ENCODE peak calls at places on chromosomes 5 and 9, in nine cellular contexts. One of them, this sample, is unnamed.

GRCh38 chr5:96709152-96709821 is 47.1 kb downstream of the CAST start:
- DNase-seq in thoracic aorta: no peak
- DNase-seq in NCI-H774: no peak
- DNase-seq in epithelial cell of prostate: no peak
- DNase-seq in NCI-H2081: no peak
- DNase-seq in CD4-positive, CD25-positive, alpha-beta regulatory T cell: no peak
- DNase-seq in BJ: peak
- DNase-seq in GM13976: no peak
- DNase-seq in HuH-7: no peak
- DNase-seq in this sample: no peak

GRCh38 chr9:116365056-116365471 is 211.5 kb downstream of the PAPPA start:
- DNase-seq in BJ: no peak
- DNase-seq in NCI-H2081: peak
- DNase-seq in HuH-7: no peak
- DNase-seq in epithelial cell of prostate: no peak
- DNase-seq in GM13976: no peak
- DNase-seq in thoracic aorta: no peak
- DNase-seq in CD4-positive, CD25-positive, alpha-beta regulatory T cell: no peak
- DNase-seq in NCI-H774: no peak
- DNase-seq in this sample: no peak

GRCh38 chr5:172637122-172637580 is 3.9 kb upstream of the NEURL1B start:
- DNase-seq in CD4-positive, CD25-positive, alpha-beta regulatory T cell: peak
- DNase-seq in epithelial cell of prostate: peak
- DNase-seq in thoracic aorta: no peak
- DNase-seq in HuH-7: no peak
- DNase-seq in NCI-H774: peak
- DNase-seq in GM13976: no peak
- DNase-seq in NCI-H2081: no peak
- DNase-seq in BJ: no peak
- DNase-seq in this sample: no peak

GRCh38 chr9:91864372-91864771 is 85.7 kb downstream of the ROR2 start:
- DNase-seq in epithelial cell of prostate: no peak
- DNase-seq in NCI-H774: no peak
- DNase-seq in CD4-positive, CD25-positive, alpha-beta regulatory T cell: no peak
- DNase-seq in BJ: no peak
- DNase-seq in GM13976: no peak
- DNase-seq in NCI-H2081: no peak
- DNase-seq in thoracic aorta: no peak
- DNase-seq in HuH-7: no peak
- DNase-seq in this sample: no peak

GRCh38 chr5:6773342-6774035 is 60.3 kb downstream of the TENT4A start:
- DNase-seq in NCI-H774: no peak
- DNase-seq in CD4-positive, CD25-positive, alpha-beta regulatory T cell: no peak
- DNase-seq in epithelial cell of prostate: no peak
- DNase-seq in HuH-7: no peak
- DNase-seq in GM13976: no peak
- DNase-seq in thoracic aorta: no peak
- DNase-seq in BJ: no peak
- DNase-seq in NCI-H2081: peak
- DNase-seq in this sample: no peak

GRCh38 chr5:59786271-59786805 is 107.2 kb downstream of the PDE4D start:
- DNase-seq in NCI-H2081: no peak
- DNase-seq in BJ: peak
- DNase-seq in CD4-positive, CD25-positive, alpha-beta regulatory T cell: no peak
- DNase-seq in GM13976: no peak
- DNase-seq in NCI-H774: no peak
- DNase-seq in HuH-7: no peak
- DNase-seq in thoracic aorta: no peak
- DNase-seq in epithelial cell of prostate: peak
- DNase-seq in this sample: no peak

GRCh38 chr5:142012792-142013388 is at the start of gene GNPDA1:
- DNase-seq in epithelial cell of prostate: peak
- DNase-seq in thoracic aorta: peak
- DNase-seq in NCI-H2081: peak
- DNase-seq in CD4-positive, CD25-positive, alpha-beta regulatory T cell: peak
- DNase-seq in NCI-H774: peak
- DNase-seq in GM13976: peak
- DNase-seq in HuH-7: peak
- DNase-seq in BJ: no peak
- DNase-seq in this sample: peak

GRCh38 chr5:140608730-140609520 is 24.1 kb downstream of the CD14 start:
- DNase-seq in HuH-7: no peak
- DNase-seq in NCI-H774: no peak
- DNase-seq in epithelial cell of prostate: peak
- DNase-seq in BJ: no peak
- DNase-seq in GM13976: no peak
- DNase-seq in thoracic aorta: no peak
- DNase-seq in NCI-H2081: no peak
- DNase-seq in CD4-positive, CD25-positive, alpha-beta regulatory T cell: peak
- DNase-seq in this sample: no peak

GRCh38 chr5:171975262-171975876 is 31.1 kb downstream of the FBXW11 start:
- DNase-seq in thoracic aorta: no peak
- DNase-seq in NCI-H2081: no peak
- DNase-seq in GM13976: no peak
- DNase-seq in HuH-7: no peak
- DNase-seq in CD4-positive, CD25-positive, alpha-beta regulatory T cell: no peak
- DNase-seq in NCI-H774: no peak
- DNase-seq in epithelial cell of prostate: no peak
- DNase-seq in BJ: no peak
- DNase-seq in this sample: no peak

GRCh38 chr9:31259824-31260223 is 1124.6 kb upstream of the ACO1 start:
- DNase-seq in CD4-positive, CD25-positive, alpha-beta regulatory T cell: peak
- DNase-seq in GM13976: no peak
- DNase-seq in HuH-7: no peak
- DNase-seq in NCI-H774: peak
- DNase-seq in epithelial cell of prostate: no peak
- DNase-seq in BJ: no peak
- DNase-seq in thoracic aorta: no peak
- DNase-seq in NCI-H2081: peak
- DNase-seq in this sample: no peak

GRCh38 chr5:139268364-139269202 is 25.0 kb upstream of the MATR3 start:
- DNase-seq in GM13976: no peak
- DNase-seq in HuH-7: no peak
- DNase-seq in thoracic aorta: no peak
- DNase-seq in BJ: no peak
- DNase-seq in NCI-H2081: no peak
- DNase-seq in epithelial cell of prostate: no peak
- DNase-seq in CD4-positive, CD25-positive, alpha-beta regulatory T cell: no peak
- DNase-seq in NCI-H774: no peak
- DNase-seq in this sample: no peak

GRCh38 chr9:21670374-21670773 is 132.1 kb upstream of the MTAP start:
- DNase-seq in epithelial cell of prostate: no peak
- DNase-seq in GM13976: no peak
- DNase-seq in HuH-7: no peak
- DNase-seq in CD4-positive, CD25-positive, alpha-beta regulatory T cell: peak
- DNase-seq in NCI-H2081: no peak
- DNase-seq in NCI-H774: no peak
- DNase-seq in thoracic aorta: no peak
- DNase-seq in BJ: no peak
- DNase-seq in this sample: no peak

GRCh38 chr5:43483210-43484048 is at the start of gene TMEM267:
- DNase-seq in NCI-H2081: peak
- DNase-seq in BJ: peak
- DNase-seq in thoracic aorta: peak
- DNase-seq in HuH-7: peak
- DNase-seq in CD4-positive, CD25-positive, alpha-beta regulatory T cell: peak
- DNase-seq in epithelial cell of prostate: peak
- DNase-seq in GM13976: peak
- DNase-seq in NCI-H774: peak
- DNase-seq in this sample: peak

GRCh38 chr5:179624841-179625271 is 1.4 kb upstream of the HNRNPH1 start:
- DNase-seq in GM13976: no peak
- DNase-seq in BJ: no peak
- DNase-seq in CD4-positive, CD25-positive, alpha-beta regulatory T cell: no peak
- DNase-seq in NCI-H774: no peak
- DNase-seq in NCI-H2081: no peak
- DNase-seq in thoracic aorta: no peak
- DNase-seq in HuH-7: no peak
- DNase-seq in epithelial cell of prostate: no peak
- DNase-seq in this sample: no peak

GRCh38 chr5:140246378-140247122 is 56.4 kb downstream of the PFDN1 start:
- DNase-seq in GM13976: no peak
- DNase-seq in HuH-7: no peak
- DNase-seq in thoracic aorta: no peak
- DNase-seq in NCI-H774: no peak
- DNase-seq in NCI-H2081: no peak
- DNase-seq in epithelial cell of prostate: no peak
- DNase-seq in BJ: peak
- DNase-seq in CD4-positive, CD25-positive, alpha-beta regulatory T cell: no peak
- DNase-seq in this sample: no peak

GRCh38 chr5:74080157-74080556 is 454.2 kb downstream of the ARHGEF28 start:
- DNase-seq in NCI-H774: no peak
- DNase-seq in NCI-H2081: no peak
- DNase-seq in thoracic aorta: no peak
- DNase-seq in epithelial cell of prostate: no peak
- DNase-seq in HuH-7: no peak
- DNase-seq in CD4-positive, CD25-positive, alpha-beta regulatory T cell: no peak
- DNase-seq in BJ: no peak
- DNase-seq in GM13976: no peak
- DNase-seq in this sample: no peak

GRCh38 chr9:115333671-115334070 is 215.7 kb upstream of the TNC start:
- DNase-seq in HuH-7: no peak
- DNase-seq in NCI-H2081: no peak
- DNase-seq in GM13976: no peak
- DNase-seq in thoracic aorta: no peak
- DNase-seq in CD4-positive, CD25-positive, alpha-beta regulatory T cell: no peak
- DNase-seq in epithelial cell of prostate: no peak
- DNase-seq in NCI-H774: no peak
- DNase-seq in BJ: no peak
- DNase-seq in this sample: no peak

GRCh38 chr5:140349244-140349643 is 2.8 kb upstream of the HBEGF start:
- DNase-seq in BJ: no peak
- DNase-seq in HuH-7: no peak
- DNase-seq in GM13976: no peak
- DNase-seq in NCI-H774: no peak
- DNase-seq in CD4-positive, CD25-positive, alpha-beta regulatory T cell: no peak
- DNase-seq in epithelial cell of prostate: no peak
- DNase-seq in thoracic aorta: no peak
- DNase-seq in NCI-H2081: no peak
- DNase-seq in this sample: no peak

GRCh38 chr5:23319906-23320305 is 187.5 kb upstream of the PRDM9 start:
- DNase-seq in GM13976: no peak
- DNase-seq in HuH-7: no peak
- DNase-seq in epithelial cell of prostate: no peak
- DNase-seq in BJ: no peak
- DNase-seq in NCI-H774: no peak
- DNase-seq in NCI-H2081: no peak
- DNase-seq in CD4-positive, CD25-positive, alpha-beta regulatory T cell: no peak
- DNase-seq in thoracic aorta: no peak
- DNase-seq in this sample: no peak

GRCh38 chr9:129584136-129584535 is 36.8 kb downstream of the C9orf50 start:
- DNase-seq in epithelial cell of prostate: peak
- DNase-seq in NCI-H2081: peak
- DNase-seq in CD4-positive, CD25-positive, alpha-beta regulatory T cell: peak
- DNase-seq in NCI-H774: peak
- DNase-seq in thoracic aorta: no peak
- DNase-seq in GM13976: peak
- DNase-seq in BJ: no peak
- DNase-seq in HuH-7: peak
- DNase-seq in this sample: peak

GRCh38 chr5:2906302-2907090 is 155.0 kb upstream of the IRX2 start:
- DNase-seq in BJ: no peak
- DNase-seq in epithelial cell of prostate: no peak
- DNase-seq in CD4-positive, CD25-positive, alpha-beta regulatory T cell: no peak
- DNase-seq in HuH-7: no peak
- DNase-seq in thoracic aorta: no peak
- DNase-seq in NCI-H774: no peak
- DNase-seq in NCI-H2081: no peak
- DNase-seq in GM13976: no peak
- DNase-seq in this sample: no peak

GRCh38 chr5:15620501-15620900 is 120.5 kb downstream of the FBXL7 start:
- DNase-seq in epithelial cell of prostate: no peak
- DNase-seq in CD4-positive, CD25-positive, alpha-beta regulatory T cell: no peak
- DNase-seq in GM13976: no peak
- DNase-seq in thoracic aorta: peak
- DNase-seq in HuH-7: no peak
- DNase-seq in NCI-H774: no peak
- DNase-seq in NCI-H2081: no peak
- DNase-seq in BJ: no peak
- DNase-seq in this sample: no peak

GRCh38 chr5:32692066-32692746 is 18.9 kb upstream of the NPR3 start:
- DNase-seq in HuH-7: no peak
- DNase-seq in NCI-H774: no peak
- DNase-seq in NCI-H2081: no peak
- DNase-seq in thoracic aorta: no peak
- DNase-seq in BJ: peak
- DNase-seq in epithelial cell of prostate: no peak
- DNase-seq in GM13976: no peak
- DNase-seq in CD4-positive, CD25-positive, alpha-beta regulatory T cell: no peak
- DNase-seq in this sample: no peak

GRCh38 chr9:110257097-110257955 is 1.0 kb upstream of the TXN start:
- DNase-seq in GM13976: peak
- DNase-seq in NCI-H2081: no peak
- DNase-seq in NCI-H774: no peak
- DNase-seq in epithelial cell of prostate: no peak
- DNase-seq in CD4-positive, CD25-positive, alpha-beta regulatory T cell: no peak
- DNase-seq in BJ: no peak
- DNase-seq in HuH-7: peak
- DNase-seq in thoracic aorta: no peak
- DNase-seq in this sample: no peak

GRCh38 chr9:92965759-92966517 is 18.6 kb downstream of the FGD3 start:
- DNase-seq in NCI-H774: no peak
- DNase-seq in GM13976: peak
- DNase-seq in CD4-positive, CD25-positive, alpha-beta regulatory T cell: peak
- DNase-seq in epithelial cell of prostate: no peak
- DNase-seq in thoracic aorta: no peak
- DNase-seq in BJ: no peak
- DNase-seq in HuH-7: no peak
- DNase-seq in NCI-H2081: no peak
- DNase-seq in this sample: no peak

This sample was measured in germinal center.